ENCODE peak calls at places on chromosome 12, in nine cellular contexts. One of them, this sample, is unnamed.

GRCh38 chr12:89863332-89863938 is 154.8 kb upstream of the ATP2B1 start:
- DNase-seq in fibroblast of pulmonary artery: no peak
- DNase-seq in nucleus accumbens: no peak
- DNase-seq in left ventricle myocardium inferior: no peak
- DNase-seq in effector CD4-positive, alpha-beta T cell: peak
- DNase-seq in GM13976: peak
- DNase-seq in AG09309: no peak
- DNase-seq in GM23248: no peak
- DNase-seq in A549: no peak
- DNase-seq in this sample: peak

GRCh38 chr12:49868449-49868848 is 25.5 kb upstream of the BCDIN3D start:
- DNase-seq in fibroblast of pulmonary artery: no peak
- DNase-seq in nucleus accumbens: no peak
- DNase-seq in left ventricle myocardium inferior: peak
- DNase-seq in effector CD4-positive, alpha-beta T cell: no peak
- DNase-seq in GM13976: no peak
- DNase-seq in AG09309: no peak
- DNase-seq in GM23248: no peak
- DNase-seq in A549: no peak
- DNase-seq in this sample: no peak

GRCh38 chr12:100229036-100229635 is 28.5 kb downstream of the ACTR6 start:
- DNase-seq in fibroblast of pulmonary artery: peak
- DNase-seq in nucleus accumbens: no peak
- DNase-seq in left ventricle myocardium inferior: no peak
- DNase-seq in effector CD4-positive, alpha-beta T cell: no peak
- DNase-seq in GM13976: no peak
- DNase-seq in AG09309: no peak
- DNase-seq in GM23248: peak
- DNase-seq in A549: peak
- DNase-seq in this sample: no peak

GRCh38 chr12:109053382-109054123 is 1.2 kb downstream of the USP30 start:
- DNase-seq in fibroblast of pulmonary artery: no peak
- DNase-seq in nucleus accumbens: no peak
- DNase-seq in left ventricle myocardium inferior: no peak
- DNase-seq in effector CD4-positive, alpha-beta T cell: peak
- DNase-seq in GM13976: peak
- DNase-seq in AG09309: no peak
- DNase-seq in GM23248: peak
- DNase-seq in A549: no peak
- DNase-seq in this sample: no peak

GRCh38 chr12:76757694-76758093 is 6.2 kb upstream of the ZDHHC17 start:
- DNase-seq in fibroblast of pulmonary artery: no peak
- DNase-seq in nucleus accumbens: no peak
- DNase-seq in left ventricle myocardium inferior: no peak
- DNase-seq in effector CD4-positive, alpha-beta T cell: no peak
- DNase-seq in GM13976: no peak
- DNase-seq in AG09309: no peak
- DNase-seq in GM23248: peak
- DNase-seq in A549: peak
- DNase-seq in this sample: no peak

GRCh38 chr12:70920251-70920851 is at the start of gene PTPRR:
- DNase-seq in fibroblast of pulmonary artery: no peak
- DNase-seq in nucleus accumbens: no peak
- DNase-seq in left ventricle myocardium inferior: no peak
- DNase-seq in effector CD4-positive, alpha-beta T cell: no peak
- DNase-seq in GM13976: no peak
- DNase-seq in AG09309: no peak
- DNase-seq in GM23248: no peak
- DNase-seq in A549: no peak
- DNase-seq in this sample: no peak

GRCh38 chr12:105064564-105065222 is 19.6 kb downstream of the ALDH1L2 start:
- DNase-seq in fibroblast of pulmonary artery: no peak
- DNase-seq in nucleus accumbens: no peak
- DNase-seq in left ventricle myocardium inferior: no peak
- DNase-seq in effector CD4-positive, alpha-beta T cell: no peak
- DNase-seq in GM13976: no peak
- DNase-seq in AG09309: no peak
- DNase-seq in GM23248: no peak
- DNase-seq in A549: no peak
- DNase-seq in this sample: no peak

GRCh38 chr12:13147688-13148531 is 44.4 kb upstream of the GSG1 start:
- DNase-seq in fibroblast of pulmonary artery: no peak
- DNase-seq in nucleus accumbens: no peak
- DNase-seq in left ventricle myocardium inferior: no peak
- DNase-seq in effector CD4-positive, alpha-beta T cell: no peak
- DNase-seq in GM13976: no peak
- DNase-seq in AG09309: no peak
- DNase-seq in GM23248: no peak
- DNase-seq in A549: no peak
- DNase-seq in this sample: no peak

GRCh38 chr12:16110596-16110995 is 166.9 kb downstream of the SLC15A5 start:
- DNase-seq in fibroblast of pulmonary artery: no peak
- DNase-seq in nucleus accumbens: no peak
- DNase-seq in left ventricle myocardium inferior: no peak
- DNase-seq in effector CD4-positive, alpha-beta T cell: no peak
- DNase-seq in GM13976: no peak
- DNase-seq in AG09309: no peak
- DNase-seq in GM23248: no peak
- DNase-seq in A549: no peak
- DNase-seq in this sample: no peak

GRCh38 chr12:45660330-45660729 is 69.2 kb upstream of the ARID2 start:
- DNase-seq in fibroblast of pulmonary artery: peak
- DNase-seq in nucleus accumbens: no peak
- DNase-seq in left ventricle myocardium inferior: peak
- DNase-seq in effector CD4-positive, alpha-beta T cell: no peak
- DNase-seq in GM13976: no peak
- DNase-seq in AG09309: no peak
- DNase-seq in GM23248: peak
- DNase-seq in A549: peak
- DNase-seq in this sample: no peak

GRCh38 chr12:46556820-46557524 is 184.4 kb upstream of the SLC38A2 start:
- DNase-seq in fibroblast of pulmonary artery: peak
- DNase-seq in nucleus accumbens: no peak
- DNase-seq in left ventricle myocardium inferior: no peak
- DNase-seq in effector CD4-positive, alpha-beta T cell: no peak
- DNase-seq in GM13976: no peak
- DNase-seq in AG09309: peak
- DNase-seq in GM23248: peak
- DNase-seq in A549: peak
- DNase-seq in this sample: no peak

GRCh38 chr12:57368349-57369095 is 62.3 kb downstream of the R3HDM2 start:
- DNase-seq in fibroblast of pulmonary artery: peak
- DNase-seq in nucleus accumbens: no peak
- DNase-seq in left ventricle myocardium inferior: no peak
- DNase-seq in effector CD4-positive, alpha-beta T cell: no peak
- DNase-seq in GM13976: no peak
- DNase-seq in AG09309: no peak
- DNase-seq in GM23248: peak
- DNase-seq in A549: peak
- DNase-seq in this sample: no peak

GRCh38 chr12:113097716-113098427 is 37.7 kb downstream of the RASAL1 start:
- DNase-seq in fibroblast of pulmonary artery: peak
- DNase-seq in nucleus accumbens: no peak
- DNase-seq in left ventricle myocardium inferior: peak
- DNase-seq in effector CD4-positive, alpha-beta T cell: no peak
- DNase-seq in GM13976: no peak
- DNase-seq in AG09309: no peak
- DNase-seq in GM23248: peak
- DNase-seq in A549: no peak
- DNase-seq in this sample: no peak

GRCh38 chr12:107515446-107515958 is 170.1 kb upstream of the PWP1 start:
- DNase-seq in fibroblast of pulmonary artery: peak
- DNase-seq in nucleus accumbens: no peak
- DNase-seq in left ventricle myocardium inferior: peak
- DNase-seq in effector CD4-positive, alpha-beta T cell: no peak
- DNase-seq in GM13976: no peak
- DNase-seq in AG09309: peak
- DNase-seq in GM23248: peak
- DNase-seq in A549: peak
- DNase-seq in this sample: no peak

GRCh38 chr12:120719072-120719471 is 6.6 kb upstream of the ACADS start:
- DNase-seq in fibroblast of pulmonary artery: no peak
- DNase-seq in nucleus accumbens: no peak
- DNase-seq in left ventricle myocardium inferior: no peak
- DNase-seq in effector CD4-positive, alpha-beta T cell: no peak
- DNase-seq in GM13976: no peak
- DNase-seq in AG09309: no peak
- DNase-seq in GM23248: no peak
- DNase-seq in A549: no peak
- DNase-seq in this sample: no peak

GRCh38 chr12:65840793-65841670 is 16.7 kb downstream of the HMGA2 start:
- DNase-seq in fibroblast of pulmonary artery: no peak
- DNase-seq in nucleus accumbens: no peak
- DNase-seq in left ventricle myocardium inferior: no peak
- DNase-seq in effector CD4-positive, alpha-beta T cell: no peak
- DNase-seq in GM13976: no peak
- DNase-seq in AG09309: no peak
- DNase-seq in GM23248: no peak
- DNase-seq in A549: no peak
- DNase-seq in this sample: no peak

This sample was measured in T-helper 17 cell.